ENCODE peak calls at places on chromosomes 2 and 18, in five cellular contexts. R is GM12891, G is HCT116, C is K562, I is spleen. K is an unnamed sample.

GRCh38 chr2:10238396-10238795 is 64.3 kb upstream of the HPCAL1 start:
- DNase-seq in I (peak; percentile 55), C (no peak), G (no peak), R (no peak), K (no peak)

GRCh38 chr2:157559061-157559460 is 69.6 kb downstream of the ACVR1C start:
- DNase-seq in G (no peak), R (no peak), C (no peak), I (no peak), K (no peak)

GRCh38 chr2:176562359-176563043 is 293.3 kb downstream of the MTX2 start:
- DNase-seq in R (no peak), C (no peak), G (no peak), I (no peak), K (no peak)

GRCh38 chr2:130972410-130972809 is 120.8 kb downstream of the FAM168B start:
- DNase-seq in R (no peak), I (no peak), C (no peak), G (peak; percentile 73), K (no peak)

GRCh38 chr2:35614640-35615039 is 740.9 kb upstream of the CRIM1 start:
- DNase-seq in R (no peak), G (no peak), I (no peak), C (no peak), K (no peak)

GRCh38 chr2:117885308-117885707 is 70.8 kb downstream of the DDX18 start:
- DNase-seq in C (no peak), G (no peak), I (no peak), R (no peak), K (no peak)

GRCh38 chr2:42202299-42203008 is 33.3 kb downstream of the EML4 start:
- DNase-seq in G (no peak), I (no peak), C (no peak), R (no peak), K (no peak)

GRCh38 chr2:177029501-177029900 is 183.1 kb upstream of the HNRNPA3 start:
- DNase-seq in I (no peak), G (peak; percentile 32), C (no peak), R (no peak), K (no peak)

GRCh38 chr2:143246815-143247744 is 117.9 kb downstream of the ARHGAP15 start:
- DNase-seq in R (no peak), C (no peak), G (no peak), I (peak; percentile 81), K (no peak)

GRCh38 chr18:44716697-44717163 is 36.0 kb downstream of the SETBP1 start:
- DNase-seq in G (no peak), I (no peak), R (no peak), C (no peak), K (no peak)

GRCh38 chr2:219060821-219061791 is at the start of gene IHH:
- DNase-seq in I (no peak), C (no peak), R (peak; percentile 35), G (no peak), K (no peak)

GRCh38 chr2:168097431-168097830 is 150.0 kb downstream of the STK39 start:
- DNase-seq in I (no peak), R (no peak), G (no peak), C (no peak), K (no peak)

GRCh38 chr18:58234359-58234741 is 190.3 kb downstream of the NEDD4L start:
- DNase-seq in C (no peak), R (no peak), I (no peak), G (no peak), K (no peak)

GRCh38 chr2:79713131-79713785 is 200.4 kb downstream of the CTNNA2 start:
- DNase-seq in C (no peak), G (no peak), R (no peak), I (no peak), K (no peak)

GRCh38 chr2:136032817-136033216 is 47.4 kb upstream of the DARS1 start:
- DNase-seq in C (no peak), R (no peak), I (no peak), G (no peak), K (no peak)

GRCh38 chr2:227717687-227718567 is at the start of gene SLC19A3:
- DNase-seq in C (peak; percentile 25), I (peak; percentile 75), R (no peak), G (no peak), K (no peak)

GRCh38 chr18:23752363-23752762 is 63.1 kb downstream of the LAMA3 start:
- DNase-seq in G (no peak), R (no peak), I (no peak), C (no peak), K (no peak)

GRCh38 chr2:188788621-188789020 is 185.6 kb upstream of the COL3A1 start:
- DNase-seq in R (no peak), I (no peak), C (no peak), G (peak; percentile 57), K (no peak)

GRCh38 chr18:63637703-63638102 is 6.4 kb downstream of the SERPINB4 start:
- DNase-seq in C (no peak), R (no peak), I (no peak), G (no peak), K (no peak)

GRCh38 chr2:216110620-216111019 is 1.5 kb downstream of the XRCC5 start:
- DNase-seq in G (no peak), I (no peak), R (no peak), C (no peak), K (no peak)

GRCh38 chr2:73779472-73780241 is at the start of gene DUSP11:
- DNase-seq in I (peak; percentile 99), C (peak; percentile 97), G (peak; percentile 89), R (peak; percentile 79), K (peak; percentile 93)
- TF ChIP-seq POLR2A in I (peak; percentile 76), C (peak; percentile 91), G (peak; percentile 84), R (peak; percentile 76), K (peak; percentile 84)

GRCh38 chr2:160269803-160270570 is 69.9 kb upstream of the ITGB6 start:
- DNase-seq in C (peak; percentile 67), G (peak; percentile 31), R (peak; percentile 74), I (peak; percentile 93), K (peak; percentile 82)
- TF ChIP-seq POLR2A in C (no peak), G (no peak), R (no peak), I (no peak), K (no peak)

DNA sequence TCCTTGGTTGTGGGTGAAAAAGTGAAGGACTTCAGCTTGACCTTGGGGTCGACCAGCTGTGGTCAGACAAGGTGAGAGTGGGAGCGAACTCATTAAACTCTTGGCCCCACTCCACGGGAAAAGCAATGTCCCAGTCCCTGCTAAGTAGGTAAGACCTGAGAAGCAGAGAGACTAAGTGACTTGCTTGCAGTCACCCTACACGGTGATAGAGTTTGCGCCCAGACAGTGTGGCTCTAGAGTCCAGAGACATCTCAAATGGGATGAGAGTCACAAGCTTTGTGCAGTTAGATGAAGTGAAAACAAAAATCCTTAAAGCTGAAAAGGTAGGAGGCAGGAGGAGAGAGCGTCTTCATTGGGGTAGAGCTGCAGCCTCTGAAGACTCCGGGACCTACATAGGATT is 55.9 kb upstream of the ZNF236 start:
- DNase-seq in C (no peak), R (no peak), I (no peak), G (no peak), K (no peak)
- TF ChIP-seq POLR2A in C (no peak), R (no peak), I (no peak), G (no peak), K (no peak)

GRCh38 chr2:180618570-180618969 is 361.8 kb upstream of the UBE2E3 start:
- DNase-seq in R (no peak), C (no peak), I (no peak), G (no peak), K (no peak)

DNA sequence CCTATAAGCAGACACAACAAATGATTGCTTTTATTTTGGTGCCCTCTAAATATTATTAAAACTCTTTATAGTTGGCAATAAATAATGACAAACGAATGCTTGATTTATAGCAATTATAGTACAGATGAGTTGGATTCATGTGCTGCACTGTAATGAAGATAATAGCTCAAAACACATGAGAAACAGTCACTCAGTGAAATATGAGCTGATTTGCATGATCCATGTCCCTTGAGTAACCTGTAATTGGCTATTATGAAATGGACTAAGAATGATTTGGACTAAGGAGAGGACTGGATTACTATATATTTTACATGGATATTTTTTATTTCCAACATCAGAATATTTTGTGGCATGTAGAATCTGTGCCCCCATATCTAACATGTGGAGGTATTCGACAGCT is 365.6 kb upstream of the UBE2E3 start:
- DNase-seq in G (no peak), I (no peak), R (no peak), C (no peak), K (no peak)
- TF ChIP-seq POLR2A in G (no peak), I (no peak), R (no peak), C (no peak), K (no peak)

DNA sequence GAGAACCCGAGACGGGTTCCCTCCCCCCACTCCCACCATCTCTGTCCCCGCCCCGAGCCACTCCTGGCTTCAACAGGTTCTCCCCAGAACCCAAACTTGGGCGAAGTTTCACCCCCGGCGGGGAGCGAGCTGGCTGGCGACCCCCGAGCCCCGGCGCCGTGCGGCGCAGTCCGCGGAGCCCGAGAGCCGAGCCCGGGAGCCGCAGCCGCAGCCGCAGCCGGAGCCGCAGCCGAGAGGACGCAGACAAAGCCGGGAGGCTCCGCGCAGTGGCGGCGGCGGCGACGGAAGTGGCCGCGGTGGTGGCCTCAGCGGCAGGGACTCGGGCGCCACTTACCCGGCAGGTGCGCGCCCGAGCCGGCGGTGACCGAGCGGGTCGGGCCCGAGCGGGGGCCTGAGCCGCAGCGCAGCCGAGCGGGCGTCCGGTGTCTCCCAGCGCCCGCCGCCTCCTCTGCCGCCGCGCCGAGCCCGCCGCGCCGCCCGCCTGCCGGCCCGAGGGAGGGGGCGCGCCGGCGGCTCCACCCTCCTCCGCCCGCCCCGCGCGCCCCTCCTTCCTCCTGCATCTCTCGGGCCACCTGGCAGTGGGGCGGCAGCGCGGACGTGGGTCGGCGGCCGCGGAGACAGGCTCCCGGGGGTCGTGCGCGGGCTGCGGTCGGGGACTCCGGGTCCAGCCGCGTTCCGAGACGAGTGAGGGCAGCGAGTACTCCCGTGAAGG is at the start of gene ECEL1:
- DNase-seq in C (no peak), G (no peak), R (no peak), I (peak; percentile 74), K (no peak)
- TF ChIP-seq POLR2A in C (no peak), G (no peak), R (no peak), I (no peak), K (no peak)

GRCh38 chr2:128630974-128631697 is 312.5 kb upstream of the HS6ST1 start:
- DNase-seq in I (peak; percentile 70), R (no peak), G (no peak), C (no peak), K (no peak)
- TF ChIP-seq POLR2A in I (no peak), R (no peak), G (no peak), C (no peak), K (no peak)

DNA sequence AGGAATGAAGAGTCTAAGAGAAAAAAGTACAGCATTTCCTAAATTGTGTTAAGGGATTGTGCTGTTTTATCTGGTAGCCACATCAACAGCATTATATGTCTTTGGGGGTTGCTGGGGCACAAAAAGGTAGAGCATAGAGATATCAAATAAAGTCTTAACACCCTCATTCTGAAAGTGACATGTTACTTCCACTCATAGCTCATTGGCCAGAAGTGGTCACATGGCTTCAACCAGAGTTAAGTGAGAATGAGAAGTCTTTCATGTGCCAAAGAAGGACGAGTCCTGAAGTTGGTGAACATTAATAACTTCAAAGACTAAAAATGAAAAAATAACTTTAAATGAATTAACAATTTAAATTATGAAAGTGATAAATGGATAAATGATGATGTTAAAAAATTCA is 175.7 kb upstream of the ZEB2 start:
- DNase-seq in I (no peak), R (no peak), G (no peak), C (no peak), K (peak; percentile 7)
- TF ChIP-seq POLR2A in I (no peak), R (no peak), G (no peak), C (no peak), K (no peak)

K was measured in erythroblast.